ENCODE peak calls at places on chromosomes 16 and 17, in four cellular contexts. X is mesenchymal stem cell, J is neuronal stem cell, Q is H1. D is an unnamed sample. For H3K79me1, the result is how much of the 10 kb centered on the place peaks cover.

GRCh38 chr16:68021490-68021889 is 1.5 kb downstream of the DDX28 start:
- DNase-seq in X (no peak), J (no peak), Q (no peak), D (no peak)

GRCh38 chr17:58870747-58871146 is 115.1 kb downstream of the PPM1E start:
- DNase-seq in X (no peak), J (no peak), Q (no peak), D (no peak)

GRCh38 chr16:31869511-31870201 is 4.0 kb upstream of the ZNF267 start:
- DNase-seq in X (peak), J (no peak), Q (no peak), D (peak)

GRCh38 chr17:27649929-27650328 is 18.9 kb downstream of the LGALS9 start:
- DNase-seq in X (no peak), J (no peak), Q (no peak), D (no peak)

GRCh38 chr17:10837987-10838386 is at the start of gene PIRT:
- DNase-seq in X (no peak), J (no peak), Q (no peak), D (no peak)

GRCh38 chr16:50390914-50391700 is 22.3 kb upstream of the BRD7 start:
- DNase-seq in X (no peak), J (no peak), Q (no peak), D (no peak)

GRCh38 chr17:81589612-81590011 is 37.5 kb upstream of the FAAP100 start:
- DNase-seq in X (no peak), J (no peak), Q (no peak), D (no peak)

GRCh38 chr17:50468120-50469004 is at the start of gene CHAD:
- DNase-seq in X (peak), J (peak), Q (no peak), D (peak)

GRCh38 chr16:86533076-86533475 is 22.0 kb downstream of the MTHFSD start:
- DNase-seq in X (no peak), J (no peak), Q (no peak), D (no peak)

GRCh38 chr16:12096828-12097522 is 120.4 kb downstream of the SNX29 start:
- DNase-seq in X (no peak), J (no peak), Q (no peak), D (no peak)

GRCh38 chr16:25291580-25291979 is 33.9 kb upstream of the ZKSCAN2 start:
- DNase-seq in X (no peak), J (no peak), Q (no peak), D (no peak)

GRCh38 chr17:45790296-45790922 is 6.3 kb downstream of the CRHR1 start:
- DNase-seq in X (no peak), J (no peak), Q (no peak), D (no peak)

GRCh38 chr17:76189741-76190140 is 48.7 kb upstream of the FOXJ1 start:
- DNase-seq in X (no peak), J (no peak), Q (no peak), D (peak)

GRCh38 chr17:82520041-82520910 is 744 bp downstream of the FOXK2 start:
- DNase-seq in X (peak), J (no peak), Q (no peak), D (no peak)

GRCh38 chr16:16025214-16025968 is 76.0 kb downstream of the ABCC1 start:
- DNase-seq in X (peak), J (no peak), Q (no peak), D (no peak)

GRCh38 chr17:38554430-38555350 is 51.1 kb downstream of the SRCIN1 start:
- DNase-seq in X (no peak), J (no peak), Q (no peak), D (no peak)
- H3K79me1 ChIP-seq in X (under half), J (under half), Q (under half), D (under half)

GRCh38 chr16:54991525-54991924 is 60.9 kb downstream of the IRX5 start:
- DNase-seq in X (no peak), J (no peak), Q (no peak), D (no peak)
- H3K4me2 ChIP-seq in X (no peak), J (no peak), Q (no peak), D (no peak)

GRCh38 chr17:66469088-66469442 is 166.7 kb downstream of the PRKCA start:
- DNase-seq in X (no peak), J (no peak), Q (no peak), D (no peak)
- H2BK12ac ChIP-seq in X (peak), J (no peak), Q (no peak), D (no peak)

DNA sequence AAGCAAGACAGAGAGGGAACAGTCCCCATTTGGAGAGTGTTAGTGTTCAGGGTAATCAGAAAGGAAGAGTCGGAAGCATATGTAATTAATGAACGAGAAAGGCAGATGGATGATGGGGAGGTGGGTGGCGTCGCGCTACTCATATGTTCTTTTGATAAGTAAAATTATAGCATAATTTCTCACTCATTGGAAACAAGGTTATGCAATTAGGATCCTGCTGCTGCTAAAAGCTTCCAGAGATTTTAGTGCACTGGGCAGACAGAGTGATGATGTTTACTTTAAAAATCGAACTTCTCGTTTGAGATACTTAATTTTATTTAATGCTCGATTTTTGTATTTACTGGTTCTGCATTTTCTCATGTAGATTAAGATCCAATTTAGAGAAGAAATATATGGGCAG is 96.2 kb downstream of the PRKCA start:
- DNase-seq in X (no peak), J (no peak), Q (no peak), D (no peak)
- H3K79me1 ChIP-seq in X (under half), J (under half), Q (under half), D (under half)

GRCh38 chr17:43533699-43534098 is 12.4 kb downstream of the ETV4 start:
- DNase-seq in X (no peak), J (no peak), Q (no peak), D (no peak)

GRCh38 chr17:43532581-43532980 is 13.6 kb downstream of the ETV4 start:
- DNase-seq in X (no peak), J (no peak), Q (no peak), D (no peak)

GRCh38 chr17:43530303-43531081 is 15.6 kb downstream of the ETV4 start:
- DNase-seq in X (peak), J (peak), Q (peak), D (peak)

GRCh38 chr17:43531082-43531378 is 15.1 kb downstream of the ETV4 start:
- DNase-seq in X (no peak), J (no peak), Q (no peak), D (no peak)

GRCh38 chr17:43531955-43532354 is 14.2 kb downstream of the ETV4 start:
- DNase-seq in X (peak), J (no peak), Q (no peak), D (no peak)
- H3K4me2 ChIP-seq in X (no peak), J (no peak), Q (no peak), D (no peak)

DNA sequence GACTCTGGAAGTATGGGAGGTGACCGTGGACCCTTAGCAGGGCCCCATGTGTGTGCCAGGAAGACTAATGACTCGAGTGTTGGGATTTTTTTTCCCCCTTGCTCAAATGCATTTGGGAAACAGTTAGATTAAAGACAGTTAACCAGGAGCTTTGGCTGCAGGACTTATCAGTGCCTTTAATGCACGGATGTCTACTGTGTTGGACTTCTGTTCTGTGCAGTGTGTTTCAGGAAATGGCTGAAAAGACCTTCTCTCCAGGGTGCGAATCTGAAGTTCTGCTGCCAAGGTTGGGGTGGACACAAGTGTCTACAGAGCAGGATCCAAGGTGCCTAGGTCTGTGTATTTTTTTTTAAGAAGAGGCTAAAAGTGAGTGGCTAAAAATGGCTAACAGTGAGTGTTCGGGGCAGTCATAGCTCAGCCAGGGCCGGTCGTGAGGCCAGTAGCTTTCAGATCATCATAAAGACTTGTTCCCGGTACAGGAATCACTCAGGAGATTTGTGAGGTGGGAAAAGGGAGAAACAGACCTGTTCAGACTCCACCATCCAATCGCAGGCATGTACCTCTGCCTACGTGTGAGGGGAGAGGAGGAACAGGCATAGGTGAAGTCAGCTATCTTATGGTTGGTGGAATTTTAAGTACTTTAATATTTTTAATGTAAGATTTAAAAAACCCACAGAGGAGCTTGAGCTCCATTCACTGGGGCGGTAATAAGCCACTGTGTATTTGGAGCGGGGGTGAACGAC is 82.4 kb upstream of the CIBAR2 start:
- DNase-seq in X (no peak), J (no peak), Q (no peak), D (no peak)
- H2BK12ac ChIP-seq in X (no peak), J (no peak), Q (no peak), D (no peak)

GRCh38 chr17:17122781-17123483 is 80.7 kb downstream of the MPRIP start:
- DNase-seq in X (no peak), J (no peak), Q (no peak), D (no peak)
- H3K79me1 ChIP-seq in X (under half), J (under half), Q (under half), D (under half)

GRCh38 chr17:73667184-73667959 is 23.1 kb upstream of the SDK2 start:
- DNase-seq in X (no peak), J (no peak), Q (no peak), D (no peak)
- H3K4me2 ChIP-seq in X (no peak), J (no peak), Q (no peak), D (no peak)

D was measured in H9.